ENCODE peak calls at places on chromosomes 7 and 10, in nine cellular contexts. W, R, I, J, F, X, H, E and D are unnamed samples.

GRCh38 chr10:29642996-29643395 is 8.2 kb upstream of the SVIL start:
- DNase-seq in W (peak; percentile 94), R (no peak), I (no peak), J (no peak), F (no peak), X (peak; percentile 43), H (no peak), E (no peak), D (no peak)

GRCh38 chr10:102009801-102010425 is 46.1 kb downstream of the ARMH3 start:
- DNase-seq in W (peak; percentile 92), R (peak; percentile 75), I (peak; percentile 3), J (peak; percentile 46), F (no peak), X (peak; percentile 65), H (no peak), E (no peak), D (no peak)

GRCh38 chr7:41695661-41696322 is 7.1 kb downstream of the INHBA start:
- DNase-seq in W (peak; percentile 90), R (no peak), I (no peak), J (no peak), F (no peak), X (no peak), H (no peak), E (no peak), D (no peak)

GRCh38 chr7:145331076-145331475 is 495.2 kb upstream of the TPK1 start:
- DNase-seq in W (no peak), R (no peak), I (no peak), J (no peak), F (no peak), X (no peak), H (no peak), E (no peak), D (no peak)

GRCh38 chr7:84025332-84025927 is 169.2 kb downstream of the SEMA3A start:
- DNase-seq in W (peak; percentile 94), R (no peak), I (no peak), J (no peak), F (no peak), X (peak; percentile 8), H (no peak), E (no peak), D (no peak)

GRCh38 chr7:91512958-91513357 is 248.7 kb downstream of the FZD1 start:
- DNase-seq in W (peak; percentile 33), R (no peak), I (no peak), J (no peak), F (no peak), X (no peak), H (no peak), E (no peak), D (no peak)

GRCh38 chr7:81415181-81415580 is 354.7 kb downstream of the HGF start:
- DNase-seq in W (peak; percentile 24), R (no peak), I (no peak), J (no peak), F (no peak), X (no peak), H (no peak), E (no peak), D (no peak)

GRCh38 chr10:78865518-78865835 is 203.3 kb upstream of the ZMIZ1 start:
- DNase-seq in W (peak; percentile 3), R (no peak), I (no peak), J (peak; percentile 40), F (no peak), X (peak; percentile 54), H (no peak), E (no peak), D (no peak)

GRCh38 chr10:25113231-25114035 is 61.4 kb upstream of the GPR158 start:
- DNase-seq in W (peak; percentile 67), R (peak; percentile 60), I (no peak), J (peak; percentile 68), F (no peak), X (peak; percentile 85), H (peak; percentile 75), E (peak; percentile 48), D (peak; percentile 12)

GRCh38 chr7:149209518-149210269 is 14.3 kb downstream of the ZNF282 start:
- DNase-seq in W (peak; percentile 81), R (peak; percentile 80), I (peak; percentile 20), J (no peak), F (no peak), X (peak; percentile 48), H (no peak), E (no peak), D (peak; percentile 24)

GRCh38 chr10:117131390-117132327 is 6.4 kb downstream of the VAX1 start:
- DNase-seq in W (no peak), R (no peak), I (no peak), J (no peak), F (no peak), X (no peak), H (peak; percentile 42), E (no peak), D (no peak)

GRCh38 chr10:90930971-90931841 is 10.3 kb upstream of the ANKRD1 start:
- DNase-seq in W (peak; percentile 62), R (no peak), I (no peak), J (no peak), F (no peak), X (peak; percentile 29), H (no peak), E (no peak), D (no peak)